ENCODE peak calls at places on chromosomes 3 and 15, in five cellular contexts. N is H1, Z is K562, D is endothelial cell of umbilical vein, S is HepG2. W is an unnamed sample.

GRCh38 chr15:58331903-58332675 is 99.7 kb upstream of the LIPC start:
- DNase-seq in N (peak; percentile 46), Z (peak; percentile 88), D (peak; percentile 93), S (peak; percentile 92), W (peak; percentile 93)

GRCh38 chr3:140206196-140207040 is 271.4 kb downstream of the CLSTN2 start:
- DNase-seq in N (no peak), Z (no peak), D (no peak), S (no peak), W (no peak)

GRCh38 chr15:72916939-72917338 is 133.4 kb upstream of the ADPGK start:
- DNase-seq in N (no peak), Z (no peak), D (no peak), S (no peak), W (no peak)

GRCh38 chr15:39216816-39217215 is 364.1 kb upstream of the THBS1 start:
- DNase-seq in N (no peak), Z (no peak), D (no peak), S (no peak), W (no peak)

GRCh38 chr3:94716326-94717018 is 653.6 kb downstream of the NSUN3 start:
- DNase-seq in N (no peak), Z (no peak), D (no peak), S (peak; percentile 24), W (no peak)

GRCh38 chr15:40955930-40956542 is 2.8 kb downstream of the CHAC1 start:
- DNase-seq in N (no peak), Z (no peak), D (no peak), S (no peak), W (no peak)

GRCh38 chr15:31503256-31503655 is 176.6 kb downstream of the KLF13 start:
- DNase-seq in N (no peak), Z (no peak), D (no peak), S (no peak), W (no peak)

GRCh38 chr15:42691308-42691707 is 45.6 kb downstream of the CDAN1 start:
- DNase-seq in N (no peak), Z (no peak), D (no peak), S (no peak), W (no peak)

GRCh38 chr3:45623434-45623833 is 28.9 kb downstream of the LIMD1 start:
- DNase-seq in N (no peak), Z (no peak), D (no peak), S (no peak), W (no peak)

GRCh38 chr3:105997800-105998526 is 129.2 kb upstream of the CBLB start:
- DNase-seq in N (no peak), Z (no peak), D (no peak), S (no peak), W (peak; percentile 19)

GRCh38 chr15:72033285-72033684 is 84.7 kb downstream of the MYO9A start:
- DNase-seq in N (no peak), Z (no peak), D (no peak), S (no peak), W (no peak)

GRCh38 chr3:194103475-194103874 is 32.5 kb upstream of the HES1 start:
- DNase-seq in N (no peak), Z (no peak), D (no peak), S (no peak), W (no peak)

GRCh38 chr3:33488246-33488645 is 48.0 kb upstream of the UBP1 start:
- DNase-seq in N (no peak), Z (no peak), D (no peak), S (no peak), W (no peak)

GRCh38 chr3:129918461-129918860 is 24.9 kb upstream of the TMCC1 start:
- DNase-seq in N (no peak), Z (no peak), D (no peak), S (no peak), W (no peak)

GRCh38 chr15:60009124-60009523 is 5.0 kb downstream of the FOXB1 start:
- DNase-seq in N (no peak), Z (no peak), D (no peak), S (no peak), W (no peak)

GRCh38 chr15:79089331-79089889 is 1.2 kb downstream of the RASGRF1 start:
- DNase-seq in N (no peak), Z (no peak), D (no peak), S (no peak), W (no peak)

GRCh38 chr3:49723301-49723630 is 485 bp downstream of the GMPPB start:
- DNase-seq in N (no peak), Z (peak; percentile 53), D (no peak), S (peak; percentile 40), W (peak; percentile 16)

GRCh38 chr3:63582943-63583500 is 69.5 kb upstream of the SNTN start:
- DNase-seq in N (no peak), Z (no peak), D (no peak), S (peak; percentile 56), W (no peak)

GRCh38 chr15:66937588-66937987 is 127.8 kb upstream of the SMAD3 start:
- DNase-seq in N (no peak), Z (no peak), D (no peak), S (no peak), W (no peak)

GRCh38 chr3:24591661-24592555 is 97.3 kb upstream of the THRB start:
- DNase-seq in N (no peak), Z (no peak), D (no peak), S (no peak), W (no peak)

GRCh38 chr3:15428539-15428938 is 1.1 kb downstream of the EAF1 start:
- DNase-seq in N (no peak), Z (no peak), D (peak; percentile 21), S (no peak), W (no peak)

GRCh38 chr3:55000546-55000945 is 72.7 kb upstream of the LRTM1 start:
- DNase-seq in N (no peak), Z (no peak), D (no peak), S (no peak), W (no peak)

GRCh38 chr3:43867673-43868072 is 176.9 kb downstream of the ABHD5 start:
- DNase-seq in N (no peak), Z (no peak), D (no peak), S (no peak), W (no peak)

GRCh38 chr3:182063742-182064141 is 352.0 kb downstream of the SOX2 start:
- DNase-seq in N (no peak), Z (no peak), D (no peak), S (no peak), W (no peak)

GRCh38 chr15:39213385-39213840 is 367.5 kb upstream of the THBS1 start:
- DNase-seq in N (peak; percentile 88), Z (peak; percentile 15), D (no peak), S (peak; percentile 94), W (peak; percentile 84)

GRCh38 chr3:6605245-6605644 is 255.7 kb upstream of the GRM7 start:
- DNase-seq in N (no peak), Z (no peak), D (no peak), S (no peak), W (no peak)

DNA sequence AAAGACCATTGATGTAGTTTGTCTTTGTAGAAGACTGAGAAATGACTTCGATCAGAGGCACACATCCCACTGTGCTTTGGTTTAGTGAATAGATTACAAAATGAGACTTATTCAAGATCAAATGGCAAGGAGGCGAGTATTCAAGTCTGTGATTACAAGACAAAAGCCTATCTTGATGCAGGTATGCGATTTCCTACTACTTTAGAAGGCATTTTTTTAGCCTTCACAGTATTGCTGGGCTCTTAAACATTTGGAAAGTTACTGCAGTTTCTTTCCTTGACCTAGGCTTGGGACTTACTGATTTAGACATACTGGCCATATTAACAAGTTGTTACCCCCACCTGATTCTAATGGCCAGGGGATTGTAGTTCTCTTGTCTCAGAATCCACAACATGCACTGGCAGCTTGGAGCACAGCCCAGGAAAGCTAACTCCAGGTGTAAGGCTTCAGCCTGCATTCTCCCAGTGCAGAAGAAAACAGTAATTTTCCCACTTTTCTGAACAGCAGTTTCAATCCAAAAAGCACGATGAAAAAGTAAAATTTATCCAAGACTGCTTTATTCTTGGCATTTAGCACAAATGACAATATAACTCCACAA is 311.6 kb downstream of the EPHA6 start:
- DNase-seq in N (no peak), Z (no peak), D (no peak), S (no peak), W (no peak)
- TF ChIP-seq MAX in N (no peak), Z (no peak), D (no peak), S (no peak), W (no peak)

GRCh38 chr15:65355173-65355982 is 22.4 kb downstream of the IGDCC3 start:
- DNase-seq in N (no peak), Z (peak; percentile 59), D (no peak), S (peak; percentile 29), W (no peak)
- H3K4me3 ChIP-seq in N (peak overlapping the region; percentile 37), Z (no peak overlapping the region), D (no peak overlapping the region), S (peak overlapping the region; percentile 56), W (no peak overlapping the region)

GRCh38 chr15:52819253-52819652 is 29.1 kb upstream of the ONECUT1 start:
- DNase-seq in N (no peak), Z (no peak), D (no peak), S (no peak), W (no peak)

DNA sequence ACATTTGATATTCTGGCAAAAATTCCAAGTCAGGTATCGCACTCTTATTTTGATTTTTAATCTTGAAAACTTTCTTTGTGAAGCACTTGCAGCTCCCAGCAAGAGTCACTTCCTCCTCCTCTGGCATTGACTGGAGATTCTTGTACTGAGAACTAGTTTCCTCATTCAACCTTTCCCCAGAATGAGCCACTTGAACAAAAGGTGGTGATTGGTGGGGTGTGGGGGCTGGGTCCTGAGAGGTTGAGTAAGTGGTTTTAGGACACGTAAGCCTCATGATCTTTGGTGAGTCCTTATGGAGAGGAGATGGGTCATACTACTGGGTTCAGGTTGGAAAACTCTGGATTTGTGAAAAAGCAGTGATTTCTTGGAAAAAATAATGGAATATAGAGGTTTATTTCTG is 32.3 kb upstream of the ONECUT1 start:
- DNase-seq in N (no peak), Z (no peak), D (no peak), S (no peak), W (no peak)
- H3K27me3 ChIP-seq in N (no peaks in the 10 kb centered on the region), Z (no peaks in the 10 kb centered on the region), D (no peaks in the 10 kb centered on the region), S (no peaks in the 10 kb centered on the region), W (peaks cover 34% of the 10 kb centered on the region)

GRCh38 chr3:13652728-13653127 is 103.8 kb downstream of the FBLN2 start:
- DNase-seq in N (no peak), Z (peak; percentile 40), D (no peak), S (no peak), W (no peak)

GRCh38 chr3:13654330-13655073 is 105.6 kb downstream of the FBLN2 start:
- DNase-seq in N (no peak), Z (peak; percentile 49), D (no peak), S (no peak), W (no peak)

GRCh38 chr3:13651775-13652428 is 103.0 kb downstream of the FBLN2 start:
- DNase-seq in N (no peak), Z (peak; percentile 35), D (no peak), S (no peak), W (no peak)

GRCh38 chr3:13655074-13655913 is 106.4 kb downstream of the FBLN2 start:
- DNase-seq in N (no peak), Z (peak; percentile 92), D (peak; percentile 17), S (no peak), W (no peak)

DNA sequence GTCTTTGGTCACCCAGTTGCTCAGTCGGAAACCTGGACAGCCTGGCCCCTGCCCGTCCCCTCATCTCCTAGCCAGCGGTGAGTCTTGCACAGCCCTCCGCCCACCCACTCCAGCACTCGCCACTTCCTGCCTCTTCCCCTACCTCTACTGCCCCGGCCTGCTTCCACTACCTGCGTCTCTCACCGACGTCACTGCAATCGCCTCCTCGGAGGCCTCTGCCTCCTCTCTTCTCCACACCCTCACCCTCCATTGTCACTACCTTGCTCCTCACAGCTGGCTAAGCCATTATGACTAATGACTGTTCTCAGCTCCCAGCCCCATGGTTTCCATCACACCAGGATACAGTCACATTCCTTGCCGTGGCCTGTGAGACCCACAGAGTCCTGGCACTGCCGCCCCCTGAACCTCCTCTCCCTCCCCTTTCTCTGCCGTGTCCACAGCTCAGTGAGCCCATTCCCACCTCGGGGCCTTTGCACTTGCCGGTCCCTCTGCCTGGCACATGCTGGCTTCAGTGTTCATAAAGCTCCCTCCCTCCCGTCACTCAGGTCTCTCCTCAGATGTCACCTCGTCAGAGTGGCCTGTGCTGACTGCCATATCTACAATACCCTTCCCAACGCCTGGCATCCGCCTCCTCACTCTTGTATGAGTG is 104.8 kb downstream of the FBLN2 start:
- DNase-seq in N (no peak), Z (no peak), D (no peak), S (no peak), W (no peak)
- TF ChIP-seq MAX in N (no peak), Z (no peak), D (no peak), S (no peak), W (no peak)

W was measured in HCT116.